ENCODE peak calls at places on chromosome 10, in four cellular contexts. X, W, V and Z are unnamed samples.

GRCh38 chr10:69756279-69756678 is 45.4 kb upstream of the COL13A1 start:
- DNase-seq in X (no peak), W (no peak), V (no peak), Z (no peak)

GRCh38 chr10:17649836-17650235 is 5.9 kb downstream of the STAM start:
- DNase-seq in X (no peak), W (no peak), V (no peak), Z (no peak)

GRCh38 chr10:129467346-129468119 is 492 bp downstream of the MGMT start:
- DNase-seq in X (no peak), W (no peak), V (peak; percentile 66), Z (peak; percentile 5)

GRCh38 chr10:44010873-44011602 is 362.4 kb upstream of the ZNF32 start:
- DNase-seq in X (no peak), W (no peak), V (no peak), Z (peak; percentile 52)

GRCh38 chr10:69636626-69637550 is 6.8 kb downstream of the FAM241B start:
- DNase-seq in X (peak; percentile 53), W (no peak), V (no peak), Z (peak; percentile 24)

GRCh38 chr10:48656241-48656921 is 28.3 kb upstream of the WDFY4 start:
- DNase-seq in X (peak; percentile 92), W (peak; percentile 89), V (peak; percentile 96), Z (peak; percentile 72)

GRCh38 chr10:122618461-122619165 is 58.1 kb downstream of the DMBT1 start:
- DNase-seq in X (no peak), W (no peak), V (no peak), Z (no peak)

GRCh38 chr10:30000802-30001571 is 58.4 kb downstream of the JCAD start:
- DNase-seq in X (no peak), W (peak; percentile 65), V (peak; percentile 70), Z (peak; percentile 16)

GRCh38 chr10:112616647-112617046 is 169.6 kb downstream of the VTI1A start:
- DNase-seq in X (no peak), W (no peak), V (no peak), Z (no peak)

GRCh38 chr10:30573714-30574422 is 55.7 kb downstream of the LYZL2 start:
- DNase-seq in X (no peak), W (no peak), V (no peak), Z (no peak)

GRCh38 chr10:47076949-47077348 is 165.7 kb downstream of the PTPN20 start:
- DNase-seq in X (no peak), W (no peak), V (no peak), Z (no peak)

GRCh38 chr10:127880557-127880956 is 12.2 kb downstream of the CLRN3 start:
- DNase-seq in X (no peak), W (no peak), V (no peak), Z (no peak)

GRCh38 chr10:131822694-131823245 is 78.0 kb upstream of the PPP2R2D start:
- DNase-seq in X (no peak), W (peak; percentile 6), V (no peak), Z (no peak)

GRCh38 chr10:131821378-131822012 is 79.3 kb upstream of the PPP2R2D start:
- DNase-seq in X (no peak), W (no peak), V (no peak), Z (no peak)

GRCh38 chr10:131820626-131821025 is 80.2 kb upstream of the PPP2R2D start:
- DNase-seq in X (no peak), W (no peak), V (no peak), Z (no peak)

GRCh38 chr10:131824371-131825149 is 76.2 kb upstream of the PPP2R2D start:
- DNase-seq in X (no peak), W (peak; percentile 8), V (no peak), Z (no peak)

GRCh38 chr10:131822013-131822693 is 78.7 kb upstream of the PPP2R2D start:
- DNase-seq in X (no peak), W (peak; percentile 4), V (no peak), Z (no peak)
- TF ChIP-seq CTCF in X (no peak), W (no peak), V (no peak), Z (no peak)

GRCh38 chr10:22217842-22218241 is at the start of gene EBLN1:
- DNase-seq in X (no peak), W (no peak), V (no peak), Z (no peak)

GRCh38 chr10:22219308-22219707 is 1.5 kb upstream of the EBLN1 start:
- DNase-seq in X (no peak), W (no peak), V (no peak), Z (peak; percentile 62)

GRCh38 chr10:22222236-22223190 is 4.7 kb upstream of the EBLN1 start:
- DNase-seq in X (no peak), W (no peak), V (no peak), Z (no peak)

GRCh38 chr10:22218448-22218847 is 633 bp upstream of the EBLN1 start:
- DNase-seq in X (peak; percentile 47), W (no peak), V (no peak), Z (no peak)
- TF ChIP-seq CTCF in X (peak; percentile 41), W (no peak), V (no peak), Z (no peak)

DNA sequence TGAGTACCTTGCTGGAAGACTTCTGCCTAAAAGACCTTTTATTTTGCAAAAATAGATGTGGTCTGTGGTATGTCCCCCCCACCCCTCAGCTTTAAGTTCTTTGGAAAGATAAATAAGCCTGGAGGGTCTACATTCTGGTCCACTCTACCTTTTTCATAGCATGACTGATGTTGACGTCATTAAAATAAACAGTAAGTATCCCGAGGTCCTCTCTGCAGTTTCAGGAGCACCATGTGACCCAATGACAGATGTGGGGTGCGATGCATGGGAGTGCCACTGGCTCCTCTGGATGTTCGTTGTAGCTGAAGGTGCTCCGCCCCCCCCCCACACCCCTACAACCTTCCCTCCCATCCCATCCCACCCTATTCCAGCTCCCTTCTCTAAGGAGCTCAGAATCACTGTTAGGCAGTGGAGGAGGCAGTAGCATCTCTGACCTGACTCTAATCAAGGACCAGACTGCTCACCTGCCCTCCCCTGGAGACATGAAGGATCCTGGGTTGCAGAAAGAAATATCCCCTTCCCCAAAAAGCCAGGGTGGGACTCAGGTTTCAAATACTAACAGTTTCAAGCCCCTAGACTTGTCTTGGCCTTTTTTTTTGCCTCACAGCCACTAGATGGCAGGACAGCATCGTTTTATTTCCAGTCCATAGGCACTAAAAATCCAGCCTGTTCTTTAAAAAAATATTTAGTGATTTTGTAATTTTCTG is 25.1 kb downstream of the CASP7 start:
- DNase-seq in X (peak; percentile 64), W (no peak), V (peak; percentile 60), Z (peak; percentile 55)
- TF ChIP-seq CTCF in X (peak; percentile 85), W (peak; percentile 39), V (peak; percentile 76), Z (peak; percentile 52)

GRCh38 chr10:124448696-124449169 is 1.1 kb downstream of the NKX1-2 start:
- DNase-seq in X (peak; percentile 65), W (no peak), V (no peak), Z (no peak)
- TF ChIP-seq CTCF in X (peak; percentile 45), W (no peak), V (peak; percentile 6), Z (peak; percentile 21)

GRCh38 chr10:114279886-114280644 is 41.0 kb downstream of the VWA2 start:
- DNase-seq in X (no peak), W (no peak), V (no peak), Z (peak; percentile 78)

GRCh38 chr10:114279289-114279688 is 40.2 kb downstream of the VWA2 start:
- DNase-seq in X (no peak), W (no peak), V (no peak), Z (no peak)

GRCh38 chr10:114281461-114281860 is 42.4 kb downstream of the VWA2 start:
- DNase-seq in X (no peak), W (no peak), V (no peak), Z (peak; percentile 29)

GRCh38 chr10:114282526-114282925 is 43.5 kb downstream of the VWA2 start:
- DNase-seq in X (no peak), W (no peak), V (no peak), Z (no peak)

DNA sequence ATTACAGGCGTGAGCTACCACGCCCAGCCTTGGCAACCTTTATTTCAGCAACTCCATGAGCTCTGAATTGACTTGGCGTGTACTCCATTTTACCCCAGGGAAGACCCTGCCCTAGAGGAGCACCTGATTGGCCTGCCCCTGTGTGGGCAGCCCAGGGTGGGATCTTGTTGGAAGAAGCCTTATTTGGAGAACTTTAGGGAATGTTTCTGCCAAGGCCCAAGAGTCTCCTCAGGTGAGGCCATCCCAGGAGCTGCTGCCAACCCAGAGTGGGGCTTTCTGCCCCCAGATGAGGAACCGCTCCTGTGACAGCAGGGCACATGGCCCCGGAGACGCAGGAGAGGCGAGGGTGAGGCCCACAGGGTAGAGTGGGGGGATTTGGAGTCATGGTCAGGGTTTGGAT is 42.0 kb downstream of the VWA2 start:
- DNase-seq in X (no peak), W (no peak), V (no peak), Z (no peak)
- TF ChIP-seq CTCF in X (no peak), W (no peak), V (no peak), Z (no peak)

DNA sequence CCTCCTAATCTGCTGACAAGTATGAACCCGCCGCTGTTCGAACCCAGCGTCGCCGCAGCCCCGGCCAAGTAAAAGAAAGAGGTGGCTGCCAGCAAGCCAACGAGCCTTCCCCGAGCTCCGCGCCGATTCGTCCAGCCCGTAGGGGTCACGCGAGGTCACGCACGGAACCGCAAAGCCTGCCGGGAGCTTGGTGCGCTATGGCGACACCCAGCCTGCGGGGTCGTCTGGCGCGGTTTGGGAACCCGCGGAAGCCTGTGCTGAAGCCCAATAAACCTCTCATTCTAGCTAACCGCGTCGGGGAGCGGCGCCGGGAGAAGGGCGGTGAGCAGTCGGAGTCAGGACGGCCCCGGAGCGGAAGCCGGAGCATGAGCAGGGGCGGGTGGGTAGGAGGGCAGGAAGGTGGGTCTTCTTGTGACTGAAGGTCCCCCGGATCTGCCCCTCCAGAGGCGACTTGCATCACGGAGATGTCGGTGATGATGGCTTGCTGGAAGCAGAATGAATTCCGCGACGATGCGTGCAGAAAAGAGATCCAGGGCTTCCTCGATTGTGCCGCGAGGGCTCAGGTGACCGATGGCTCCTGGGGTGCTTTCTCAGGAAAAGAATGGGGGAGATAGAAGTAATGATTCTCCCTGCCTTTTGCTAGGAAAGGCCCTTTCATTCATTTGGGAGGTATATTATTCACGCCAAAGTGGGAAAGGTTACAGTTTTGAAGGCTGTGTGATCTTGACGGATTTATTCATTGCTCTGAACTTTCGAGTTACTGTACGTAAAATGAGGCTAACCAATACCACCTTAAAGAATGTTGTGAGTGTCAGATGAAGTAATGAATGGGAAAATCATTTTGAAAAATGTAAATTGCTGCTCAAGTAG is at the start of gene CHCHD1:
- DNase-seq in X (peak; percentile 93), W (peak; percentile 92), V (peak; percentile 94), Z (peak; percentile 75)
- TF ChIP-seq CTCF in X (no peak), W (no peak), V (no peak), Z (no peak)

GRCh38 chr10:99685232-99686041 is 26.1 kb downstream of the ENTPD7 start:
- DNase-seq in X (no peak), W (no peak), V (no peak), Z (peak; percentile 99)

GRCh38 chr10:99682032-99682431 is 22.7 kb downstream of the ENTPD7 start:
- DNase-seq in X (no peak), W (no peak), V (no peak), Z (no peak)

GRCh38 chr10:99678921-99679320 is 19.6 kb downstream of the ENTPD7 start:
- DNase-seq in X (no peak), W (no peak), V (no peak), Z (no peak)

GRCh38 chr10:99681553-99681952 is 22.2 kb downstream of the ENTPD7 start:
- DNase-seq in X (no peak), W (no peak), V (no peak), Z (peak; percentile 97)

DNA sequence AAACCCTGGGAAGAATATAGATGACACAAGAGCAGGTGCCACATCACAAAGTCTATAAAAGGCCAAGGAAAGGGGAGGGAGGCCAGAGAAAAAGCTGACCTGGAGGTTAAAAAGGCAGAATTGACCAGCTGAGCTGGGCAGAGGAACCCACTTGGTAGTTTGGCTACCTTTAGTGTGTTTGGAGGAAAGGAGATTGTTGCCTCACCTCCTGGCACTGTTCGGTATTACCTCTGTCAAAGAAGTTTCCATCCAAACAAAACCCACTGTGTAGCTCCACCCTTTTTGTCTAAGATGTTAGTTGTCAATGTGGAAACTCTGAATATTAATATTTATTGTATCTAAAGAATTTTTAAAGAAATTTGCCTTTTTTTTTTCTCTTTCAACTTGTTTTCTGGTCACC is 23.4 kb downstream of the ENTPD7 start:
- DNase-seq in X (no peak), W (no peak), V (no peak), Z (peak; percentile 52)
- TF ChIP-seq CTCF in X (peak; percentile 14), W (no peak), V (peak; percentile 15), Z (peak; percentile 55)